ENCODE peak calls at places on chromosome 7, in seven cellular contexts. One of them, this sample, is unnamed.

GRCh38 chr7:77484785-77485184 is 52.3 kb upstream of the PTPN12 start:
- DNase-seq in NCI-H1092 treated with DMSO at 0.1 percent for 48 hours: no peak
- DNase-seq in SHP77: no peak
- DNase-seq in thoracic aorta: no peak
- DNase-seq in RWPE1: no peak
- DNase-seq in stimulated activated CD4-positive, alpha-beta T cell treated with anti-CD3 and anti-CD28 coated beads, Interleukin-15, amount 100 ng/mL, for 1 hour: no peak
- DNase-seq in T-helper 2 cell: no peak
- DNase-seq in this sample: no peak

GRCh38 chr7:23680417-23681405 is 712 bp downstream of the FAM221A start:
- DNase-seq in stimulated activated CD4-positive, alpha-beta T cell treated with anti-CD3 and anti-CD28 coated beads, Interleukin-15, amount 100 ng/mL, for 1 hour: peak
- DNase-seq in T-helper 2 cell: peak
- DNase-seq in thoracic aorta: no peak
- DNase-seq in SHP77: peak
- DNase-seq in NCI-H1092 treated with DMSO at 0.1 percent for 48 hours: peak
- DNase-seq in RWPE1: peak
- DNase-seq in this sample: peak

GRCh38 chr7:41693150-41693997 is 9.5 kb downstream of the INHBA start:
- DNase-seq in NCI-H1092 treated with DMSO at 0.1 percent for 48 hours: no peak
- DNase-seq in thoracic aorta: no peak
- DNase-seq in stimulated activated CD4-positive, alpha-beta T cell treated with anti-CD3 and anti-CD28 coated beads, Interleukin-15, amount 100 ng/mL, for 1 hour: no peak
- DNase-seq in SHP77: peak
- DNase-seq in RWPE1: no peak
- DNase-seq in T-helper 2 cell: no peak
- DNase-seq in this sample: no peak

GRCh38 chr7:136045181-136045580 is 68.0 kb upstream of the MTPN start:
- DNase-seq in RWPE1: no peak
- DNase-seq in stimulated activated CD4-positive, alpha-beta T cell treated with anti-CD3 and anti-CD28 coated beads, Interleukin-15, amount 100 ng/mL, for 1 hour: no peak
- DNase-seq in NCI-H1092 treated with DMSO at 0.1 percent for 48 hours: no peak
- DNase-seq in SHP77: no peak
- DNase-seq in thoracic aorta: no peak
- DNase-seq in T-helper 2 cell: no peak
- DNase-seq in this sample: no peak

GRCh38 chr7:44143606-44144250 is 2.6 kb upstream of the MYL7 start:
- DNase-seq in stimulated activated CD4-positive, alpha-beta T cell treated with anti-CD3 and anti-CD28 coated beads, Interleukin-15, amount 100 ng/mL, for 1 hour: no peak
- DNase-seq in T-helper 2 cell: no peak
- DNase-seq in SHP77: no peak
- DNase-seq in RWPE1: no peak
- DNase-seq in thoracic aorta: no peak
- DNase-seq in NCI-H1092 treated with DMSO at 0.1 percent for 48 hours: no peak
- DNase-seq in this sample: no peak

GRCh38 chr7:91201731-91202130 is 62.5 kb upstream of the FZD1 start:
- DNase-seq in thoracic aorta: no peak
- DNase-seq in stimulated activated CD4-positive, alpha-beta T cell treated with anti-CD3 and anti-CD28 coated beads, Interleukin-15, amount 100 ng/mL, for 1 hour: no peak
- DNase-seq in RWPE1: no peak
- DNase-seq in SHP77: no peak
- DNase-seq in NCI-H1092 treated with DMSO at 0.1 percent for 48 hours: peak
- DNase-seq in T-helper 2 cell: no peak
- DNase-seq in this sample: no peak

GRCh38 chr7:116417593-116418345 is 81.8 kb upstream of the CAV2 start:
- DNase-seq in RWPE1: no peak
- DNase-seq in SHP77: no peak
- DNase-seq in T-helper 2 cell: no peak
- DNase-seq in thoracic aorta: no peak
- DNase-seq in stimulated activated CD4-positive, alpha-beta T cell treated with anti-CD3 and anti-CD28 coated beads, Interleukin-15, amount 100 ng/mL, for 1 hour: no peak
- DNase-seq in NCI-H1092 treated with DMSO at 0.1 percent for 48 hours: no peak
- DNase-seq in this sample: no peak

GRCh38 chr7:84139986-84140729 is 54.4 kb downstream of the SEMA3A start:
- DNase-seq in NCI-H1092 treated with DMSO at 0.1 percent for 48 hours: no peak
- DNase-seq in thoracic aorta: no peak
- DNase-seq in SHP77: no peak
- DNase-seq in T-helper 2 cell: no peak
- DNase-seq in stimulated activated CD4-positive, alpha-beta T cell treated with anti-CD3 and anti-CD28 coated beads, Interleukin-15, amount 100 ng/mL, for 1 hour: no peak
- DNase-seq in RWPE1: no peak
- DNase-seq in this sample: no peak

GRCh38 chr7:117087639-117088396 is 134.5 kb downstream of the ST7 start:
- DNase-seq in NCI-H1092 treated with DMSO at 0.1 percent for 48 hours: no peak
- DNase-seq in T-helper 2 cell: no peak
- DNase-seq in RWPE1: no peak
- DNase-seq in stimulated activated CD4-positive, alpha-beta T cell treated with anti-CD3 and anti-CD28 coated beads, Interleukin-15, amount 100 ng/mL, for 1 hour: no peak
- DNase-seq in thoracic aorta: no peak
- DNase-seq in SHP77: no peak
- DNase-seq in this sample: no peak

GRCh38 chr7:120395526-120396019 is 122.6 kb downstream of the KCND2 start:
- DNase-seq in T-helper 2 cell: no peak
- DNase-seq in RWPE1: no peak
- DNase-seq in SHP77: no peak
- DNase-seq in NCI-H1092 treated with DMSO at 0.1 percent for 48 hours: no peak
- DNase-seq in stimulated activated CD4-positive, alpha-beta T cell treated with anti-CD3 and anti-CD28 coated beads, Interleukin-15, amount 100 ng/mL, for 1 hour: no peak
- DNase-seq in thoracic aorta: no peak
- DNase-seq in this sample: no peak

GRCh38 chr7:110637252-110637651 is 453.7 kb upstream of the LRRN3 start:
- DNase-seq in NCI-H1092 treated with DMSO at 0.1 percent for 48 hours: no peak
- DNase-seq in T-helper 2 cell: no peak
- DNase-seq in SHP77: no peak
- DNase-seq in stimulated activated CD4-positive, alpha-beta T cell treated with anti-CD3 and anti-CD28 coated beads, Interleukin-15, amount 100 ng/mL, for 1 hour: no peak
- DNase-seq in thoracic aorta: no peak
- DNase-seq in RWPE1: no peak
- DNase-seq in this sample: no peak

GRCh38 chr7:93843260-93843659 is 47.3 kb downstream of the TFPI2 start:
- DNase-seq in NCI-H1092 treated with DMSO at 0.1 percent for 48 hours: no peak
- DNase-seq in T-helper 2 cell: no peak
- DNase-seq in SHP77: no peak
- DNase-seq in RWPE1: no peak
- DNase-seq in stimulated activated CD4-positive, alpha-beta T cell treated with anti-CD3 and anti-CD28 coated beads, Interleukin-15, amount 100 ng/mL, for 1 hour: no peak
- DNase-seq in thoracic aorta: no peak
- DNase-seq in this sample: no peak

GRCh38 chr7:114854369-114854768 is 67.5 kb upstream of the MDFIC start:
- DNase-seq in T-helper 2 cell: no peak
- DNase-seq in stimulated activated CD4-positive, alpha-beta T cell treated with anti-CD3 and anti-CD28 coated beads, Interleukin-15, amount 100 ng/mL, for 1 hour: no peak
- DNase-seq in SHP77: no peak
- DNase-seq in NCI-H1092 treated with DMSO at 0.1 percent for 48 hours: no peak
- DNase-seq in RWPE1: no peak
- DNase-seq in thoracic aorta: no peak
- DNase-seq in this sample: no peak

GRCh38 chr7:131012477-131013031 is 278.5 kb upstream of the KLF14 start:
- DNase-seq in T-helper 2 cell: no peak
- DNase-seq in thoracic aorta: no peak
- DNase-seq in RWPE1: no peak
- DNase-seq in NCI-H1092 treated with DMSO at 0.1 percent for 48 hours: no peak
- DNase-seq in stimulated activated CD4-positive, alpha-beta T cell treated with anti-CD3 and anti-CD28 coated beads, Interleukin-15, amount 100 ng/mL, for 1 hour: no peak
- DNase-seq in SHP77: no peak
- DNase-seq in this sample: no peak

GRCh38 chr7:33418251-33418701 is 288.9 kb downstream of the BBS9 start:
- DNase-seq in NCI-H1092 treated with DMSO at 0.1 percent for 48 hours: no peak
- DNase-seq in T-helper 2 cell: no peak
- DNase-seq in stimulated activated CD4-positive, alpha-beta T cell treated with anti-CD3 and anti-CD28 coated beads, Interleukin-15, amount 100 ng/mL, for 1 hour: no peak
- DNase-seq in thoracic aorta: no peak
- DNase-seq in SHP77: no peak
- DNase-seq in RWPE1: no peak
- DNase-seq in this sample: no peak